ENCODE peak calls at places on chromosomes 16 and 17, in five cellular contexts. Z is right lobe of liver, S is K562, M is IMR-90, N is tibial nerve. Q is an unnamed sample.

GRCh38 chr16:14378684-14379467 is 251.2 kb downstream of the PARN start:
- DNase-seq in Z (no peak), S (peak; percentile 49), N (no peak), M (peak; percentile 58), Q (no peak)

GRCh38 chr17:58020401-58020800 is 13.4 kb upstream of the SRSF1 start:
- DNase-seq in S (no peak), N (no peak), Z (no peak), M (no peak), Q (no peak)

GRCh38 chr17:46758614-46759013 is 59.9 kb downstream of the WNT3 start:
- DNase-seq in Z (no peak), N (no peak), M (peak; percentile 34), S (no peak), Q (no peak)

GRCh38 chr16:77043076-77043475 is 147.9 kb upstream of the MON1B start:
- DNase-seq in N (no peak), S (no peak), M (no peak), Z (no peak), Q (no peak)

GRCh38 chr16:11727945-11728543 is 14.6 kb downstream of the TXNDC11 start:
- DNase-seq in N (no peak), S (no peak), M (no peak), Z (no peak), Q (no peak)

GRCh38 chr17:8124350-8125195 is 667 bp upstream of the HES7 start:
- DNase-seq in M (peak; percentile 36), N (peak; percentile 10), S (no peak), Z (no peak), Q (no peak)

GRCh38 chr17:77287432-77288068 is 146.8 kb downstream of the SEC14L1 start:
- DNase-seq in M (peak; percentile 94), S (no peak), Z (peak; percentile 67), N (no peak), Q (peak; percentile 92)

GRCh38 chr17:73798111-73798748 is 154.0 kb upstream of the SDK2 start:
- DNase-seq in S (no peak), N (peak; percentile 26), Z (peak; percentile 51), M (peak; percentile 45), Q (peak; percentile 63)

GRCh38 chr17:77846531-77847085 is 111.9 kb upstream of the TNRC6C start:
- DNase-seq in Z (peak; percentile 19), N (no peak), S (no peak), M (no peak), Q (no peak)

GRCh38 chr17:61076649-61077048 is 323.0 kb upstream of the TBX2 start:
- DNase-seq in Z (no peak), N (no peak), S (no peak), M (peak; percentile 32), Q (no peak)

GRCh38 chr16:3581392-3581791 is 4.2 kb upstream of the NLRC3 start:
- DNase-seq in S (no peak), N (no peak), Z (no peak), M (no peak), Q (no peak)

GRCh38 chr16:81035975-81036750 is 521 bp downstream of the ATMIN start:
- DNase-seq in M (peak; percentile 11), Z (peak; percentile 54), S (peak; percentile 72), N (no peak), Q (peak; percentile 39)

GRCh38 chr17:39676198-39676819 is 8.1 kb downstream of the PNMT start:
- DNase-seq in Z (no peak), N (no peak), M (no peak), S (peak; percentile 69), Q (no peak)

GRCh38 chr17:81408049-81408448 is 12.8 kb downstream of the BAHCC1 start:
- DNase-seq in S (no peak), Z (no peak), N (no peak), M (no peak), Q (no peak)

GRCh38 chr17:43044024-43044423 is 19.0 kb downstream of the RND2 start:
- DNase-seq in Z (no peak), S (no peak), M (no peak), N (no peak), Q (no peak)

GRCh38 chr17:79413591-79413990 is 197.3 kb downstream of the RBFOX3 start:
- DNase-seq in M (no peak), N (no peak), S (no peak), Z (no peak), Q (no peak)

GRCh38 chr16:84836967-84837366 is 17.2 kb downstream of the CRISPLD2 start:
- DNase-seq in S (no peak), M (no peak), N (no peak), Z (no peak), Q (no peak)

GRCh38 chr17:28018439-28019070 is 23.9 kb upstream of the NLK start:
- DNase-seq in Z (no peak), S (no peak), M (peak; percentile 33), N (no peak), Q (no peak)

GRCh38 chr17:78484300-78485159 is 92.7 kb downstream of the DNAH17 start:
- DNase-seq in N (no peak), Z (no peak), M (no peak), S (peak; percentile 98), Q (peak; percentile 67)

GRCh38 chr16:88455610-88456355 is 2.7 kb downstream of the ZFPM1 start:
- DNase-seq in N (no peak), S (peak; percentile 64), M (peak; percentile 43), Z (no peak), Q (peak; percentile 93)

GRCh38 chr16:57818377-57819055 is 16.2 kb upstream of the KIFC3 start:
- DNase-seq in Z (no peak), N (no peak), M (no peak), S (no peak), Q (no peak)

GRCh38 chr16:57821149-57821971 is 19.1 kb upstream of the KIFC3 start:
- DNase-seq in M (no peak), Z (no peak), N (no peak), S (no peak), Q (no peak)

GRCh38 chr16:57815987-57816745 is 13.9 kb upstream of the KIFC3 start:
- DNase-seq in Z (peak; percentile 81), M (peak; percentile 93), N (peak; percentile 50), S (peak; percentile 33), Q (peak; percentile 74)

GRCh38 chr16:57814896-57815295 is 12.6 kb upstream of the KIFC3 start:
- DNase-seq in Z (no peak), N (no peak), M (no peak), S (no peak), Q (no peak)

DNA sequence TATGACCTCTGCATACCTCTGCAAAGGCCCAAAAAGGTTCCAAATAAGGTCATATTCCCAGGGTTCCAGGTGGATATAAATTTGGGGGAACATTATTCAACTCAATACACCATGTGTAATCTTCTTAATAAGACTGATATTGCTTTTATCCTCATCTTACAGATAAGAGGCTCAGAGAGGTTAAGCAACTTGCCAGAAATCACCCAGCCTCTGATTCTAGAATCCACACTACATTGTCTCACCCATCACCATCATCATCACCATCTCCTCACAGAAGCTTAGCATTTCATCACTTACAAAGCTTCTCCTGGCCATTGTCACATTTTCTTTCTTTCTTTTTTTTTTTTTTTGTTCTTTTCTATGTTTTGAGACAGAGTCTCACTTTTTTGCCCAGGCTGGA is 15.4 kb upstream of the KIFC3 start:
- DNase-seq in S (no peak), N (no peak), M (no peak), Z (no peak), Q (no peak)
- TF ChIP-seq POLR2A in S (no peak), N (no peak), M (no peak), Z (no peak), Q (no peak)

GRCh38 chr16:29806641-29807425 is 504 bp downstream of the MAZ start:
- DNase-seq in N (no peak), S (peak; percentile 61), M (no peak), Z (peak; percentile 64), Q (peak; percentile 84)
- TF ChIP-seq POLR2A in N (no peak), S (peak; percentile 35), M (no peak), Z (no peak), Q (peak; percentile 41)

GRCh38 chr16:68313116-68313515 is 2.3 kb downstream of the PRMT7 start:
- DNase-seq in S (no peak), N (no peak), Z (no peak), M (no peak), Q (no peak)

GRCh38 chr16:68311316-68311620 is 449 bp downstream of the PRMT7 start:
- DNase-seq in M (peak; percentile 39), S (no peak), Z (no peak), N (no peak), Q (no peak)

GRCh38 chr16:68309798-68310197 is 948 bp downstream of the SLC7A6OS start:
- DNase-seq in M (no peak), N (no peak), S (no peak), Z (no peak), Q (no peak)

GRCh38 chr16:68306633-68307032 is 4.1 kb downstream of the SLC7A6OS start:
- DNase-seq in N (no peak), M (no peak), Z (no peak), S (no peak), Q (no peak)

DNA sequence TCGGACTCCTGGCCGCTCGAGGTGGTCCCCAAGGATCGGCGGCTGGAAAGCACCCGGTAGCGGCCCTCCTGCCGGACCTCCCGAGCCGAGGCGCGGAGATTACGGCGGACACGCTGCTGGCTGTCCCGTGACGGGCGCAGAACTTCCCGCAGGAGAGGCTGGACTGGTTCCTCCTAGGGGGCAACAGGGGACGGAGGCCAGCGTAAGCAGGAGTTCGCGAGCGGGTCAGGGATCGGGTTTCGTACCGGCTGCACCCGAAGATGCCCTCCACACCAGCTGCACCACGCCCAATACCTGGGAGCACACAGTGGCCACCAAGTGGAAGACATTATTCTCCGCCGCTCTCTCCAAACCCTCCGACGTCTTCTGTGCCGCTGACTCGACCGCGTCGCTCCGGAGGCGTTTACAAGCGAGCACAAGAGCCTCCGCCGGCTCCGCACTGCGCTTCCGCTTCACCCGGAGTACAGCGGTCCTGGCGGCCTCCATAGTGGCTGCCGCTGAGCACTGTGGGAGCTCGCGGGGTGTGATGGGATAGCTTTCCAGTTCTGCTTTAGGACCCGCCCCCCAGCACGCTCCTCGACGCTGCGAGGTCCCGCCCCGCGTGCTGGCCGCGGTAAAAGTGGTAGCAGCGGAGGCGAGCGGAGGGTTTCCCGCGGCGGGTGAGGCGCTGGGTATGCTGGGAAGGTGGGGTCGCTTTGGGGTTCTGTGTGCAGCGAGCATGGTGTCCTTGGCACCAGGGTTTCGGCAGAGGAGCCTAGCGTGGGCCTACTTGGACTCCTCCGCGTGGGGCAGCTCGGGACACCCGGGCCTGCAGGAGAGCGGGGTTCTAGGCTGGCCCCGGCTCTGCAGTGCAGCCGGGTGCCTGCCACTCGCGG is at the start of the genes PRMT7 and SLC7A6OS:
- DNase-seq in Z (peak; percentile 93), S (peak; percentile 92), M (peak; percentile 84), N (peak; percentile 89), Q (peak; percentile 88)
- TF ChIP-seq POLR2A in Z (peak; percentile 71), S (peak; percentile 96), M (peak; percentile 85), N (peak; percentile 77), Q (peak; percentile 85)

DNA sequence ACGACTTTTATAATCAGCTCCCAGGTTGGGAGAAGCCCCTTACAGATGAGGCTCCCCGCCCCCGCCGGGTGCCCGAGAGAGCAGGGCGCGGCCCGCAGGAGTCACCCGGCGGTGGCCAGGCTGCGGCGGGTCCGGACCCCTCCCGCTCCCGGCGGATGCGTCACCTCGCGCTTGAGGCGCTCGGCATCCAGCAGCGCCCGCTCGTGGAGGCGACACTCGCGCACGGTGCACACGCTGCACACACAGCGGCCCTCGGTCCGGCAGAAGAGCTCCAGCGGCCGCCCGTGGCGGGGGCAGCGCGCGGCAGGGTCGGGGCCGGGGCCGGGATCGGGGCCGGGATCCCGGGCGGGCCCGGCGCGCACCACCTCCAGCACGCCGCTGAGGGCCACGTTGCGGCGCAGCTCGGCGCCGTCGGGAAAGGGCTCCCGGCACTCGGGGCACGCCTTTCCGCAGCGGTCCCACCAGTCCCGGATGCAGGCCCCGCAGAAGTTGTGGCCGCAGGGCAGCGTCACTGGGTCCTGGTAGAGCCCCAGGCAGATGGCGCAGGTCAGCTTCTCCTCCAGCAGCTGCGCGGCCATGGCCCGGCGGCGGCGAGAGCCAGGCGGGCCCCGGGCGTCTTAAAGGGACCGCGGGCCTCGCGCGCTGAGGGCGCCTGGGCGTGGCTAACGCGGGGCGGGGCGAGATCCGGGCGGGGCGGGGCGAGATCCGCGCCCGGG is at the start of gene TRIM65:
- DNase-seq in M (peak; percentile 74), Z (peak; percentile 89), S (peak; percentile 92), N (peak; percentile 67), Q (peak; percentile 92)
- TF ChIP-seq POLR2A in M (no peak), Z (peak; percentile 76), S (peak; percentile 88), N (no peak), Q (peak; percentile 84)

Q was measured in H54.